ENCODE peak calls at places on chromosomes 6 and 20, in five cellular contexts. W, G, F, Z and A are unnamed samples.

GRCh38 chr6:152952866-152953509 is 29.9 kb downstream of the FBXO5 start:
- DNase-seq in W (peak; percentile 50), G (peak; percentile 68), F (peak; percentile 32), Z (peak; percentile 37), A (peak; percentile 18)

GRCh38 chr20:2507875-2508630 is 662 bp downstream of the ZNF343 start:
- DNase-seq in W (peak; percentile 24), G (peak; percentile 53), F (no peak), Z (no peak), A (no peak)

GRCh38 chr6:40160826-40161225 is 226.6 kb upstream of the MOCS1 start:
- DNase-seq in W (no peak), G (no peak), F (no peak), Z (no peak), A (no peak)

GRCh38 chr6:103122766-103123601 is 1729.5 kb downstream of the GRIK2 start:
- DNase-seq in W (peak; percentile 44), G (peak; percentile 14), F (peak; percentile 69), Z (peak; percentile 90), A (peak; percentile 53)

GRCh38 chr20:36028106-36028826 is 59.9 kb downstream of the CNBD2 start:
- DNase-seq in W (no peak), G (no peak), F (no peak), Z (no peak), A (no peak)

GRCh38 chr6:159874475-159874874 is 16.3 kb upstream of the MAS1 start:
- DNase-seq in W (no peak), G (peak; percentile 21), F (no peak), Z (no peak), A (no peak)

GRCh38 chr6:137903933-137904821 is 37.1 kb downstream of the TNFAIP3 start:
- DNase-seq in W (peak; percentile 30), G (no peak), F (peak; percentile 10), Z (no peak), A (no peak)

GRCh38 chr20:57618766-57619052 is 1.5 kb downstream of the ZBP1 start:
- DNase-seq in W (no peak), G (no peak), F (no peak), Z (no peak), A (no peak)

GRCh38 chr6:4280031-4280430 is 144.7 kb upstream of the ECI2 start:
- DNase-seq in W (no peak), G (no peak), F (no peak), Z (no peak), A (no peak)

GRCh38 chr6:1916334-1916985 is 306.7 kb downstream of the FOXC1 start:
- DNase-seq in W (no peak), G (peak; percentile 41), F (no peak), Z (no peak), A (no peak)

GRCh38 chr6:104344223-104344622 is 515.5 kb downstream of the HACE1 start:
- DNase-seq in W (no peak), G (no peak), F (no peak), Z (no peak), A (no peak)

DNA sequence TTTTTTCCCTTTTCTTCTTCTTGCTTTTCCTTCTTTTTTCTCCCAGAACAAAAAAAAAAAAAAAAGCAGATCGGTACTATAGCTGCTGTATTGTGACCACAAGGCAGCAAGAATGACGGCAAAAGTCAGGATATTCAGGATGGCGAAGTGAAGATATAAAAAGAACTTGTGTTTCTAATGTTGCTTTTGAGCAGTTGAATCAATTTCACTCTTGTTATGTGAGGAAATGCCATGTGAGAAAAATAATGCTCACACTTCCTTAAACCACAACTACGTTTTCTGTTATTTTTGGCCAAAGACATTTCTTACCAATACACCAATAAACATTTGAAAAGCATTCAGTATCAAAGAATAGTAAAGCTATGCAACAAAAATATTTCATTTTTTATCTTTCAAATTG is 510.5 kb downstream of the HACE1 start:
- DNase-seq in W (no peak), G (no peak), F (no peak), Z (no peak), A (no peak)
- TF ChIP-seq EZH2 in W (no peak), G (no peak), F (no peak), Z (no peak), A (no peak)

DNA sequence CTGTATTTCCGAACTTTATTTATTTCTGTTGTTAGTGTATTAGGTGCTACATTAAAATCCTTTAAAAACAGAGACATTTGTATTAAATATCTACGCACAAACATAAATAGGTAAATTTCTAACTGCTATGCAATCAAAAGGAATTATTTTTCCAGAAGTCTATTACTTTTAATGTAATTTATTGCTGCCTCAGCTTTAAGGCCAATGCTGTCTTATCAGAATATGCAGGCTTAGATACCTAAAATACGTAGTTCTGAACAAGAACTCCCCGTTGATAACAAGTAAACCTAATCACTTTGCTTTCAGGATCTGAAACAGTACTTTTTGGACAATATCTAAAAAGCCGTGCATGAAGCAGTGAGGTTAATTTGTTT is 33.3 kb upstream of the TCF21 start:
- DNase-seq in W (no peak), G (no peak), F (no peak), Z (no peak), A (no peak)
- TF ChIP-seq EZH2 in W (no peak), G (no peak), F (no peak), Z (peak; percentile 43), A (no peak)

GRCh38 chr20:63499333-63499969 is 568 bp upstream of the EEF1A2 start:
- DNase-seq in W (no peak), G (no peak), F (no peak), Z (peak; percentile 61), A (no peak)
- TF ChIP-seq EZH2 in W (no peak), G (peak; percentile 79), F (no peak), Z (no peak), A (no peak)

GRCh38 chr20:55579802-55580201 is 425.5 kb downstream of the CBLN4 start:
- DNase-seq in W (no peak), G (no peak), F (no peak), Z (no peak), A (no peak)
- TF ChIP-seq EZH2 in W (no peak), G (no peak), F (no peak), Z (no peak), A (no peak)

GRCh38 chr6:143594647-143595046 is 83.1 kb upstream of the PHACTR2 start:
- DNase-seq in W (no peak), G (no peak), F (no peak), Z (no peak), A (no peak)

GRCh38 chr6:143598466-143599080 is 79.2 kb upstream of the PHACTR2 start:
- DNase-seq in W (no peak), G (no peak), F (no peak), Z (no peak), A (no peak)

GRCh38 chr6:143592335-143592734 is 80.8 kb upstream of the FUCA2 start:
- DNase-seq in W (peak; percentile 23), G (peak; percentile 18), F (peak; percentile 23), Z (peak; percentile 69), A (no peak)

GRCh38 chr6:143596857-143597256 is 80.9 kb upstream of the PHACTR2 start:
- DNase-seq in W (no peak), G (peak; percentile 64), F (no peak), Z (no peak), A (no peak)

DNA sequence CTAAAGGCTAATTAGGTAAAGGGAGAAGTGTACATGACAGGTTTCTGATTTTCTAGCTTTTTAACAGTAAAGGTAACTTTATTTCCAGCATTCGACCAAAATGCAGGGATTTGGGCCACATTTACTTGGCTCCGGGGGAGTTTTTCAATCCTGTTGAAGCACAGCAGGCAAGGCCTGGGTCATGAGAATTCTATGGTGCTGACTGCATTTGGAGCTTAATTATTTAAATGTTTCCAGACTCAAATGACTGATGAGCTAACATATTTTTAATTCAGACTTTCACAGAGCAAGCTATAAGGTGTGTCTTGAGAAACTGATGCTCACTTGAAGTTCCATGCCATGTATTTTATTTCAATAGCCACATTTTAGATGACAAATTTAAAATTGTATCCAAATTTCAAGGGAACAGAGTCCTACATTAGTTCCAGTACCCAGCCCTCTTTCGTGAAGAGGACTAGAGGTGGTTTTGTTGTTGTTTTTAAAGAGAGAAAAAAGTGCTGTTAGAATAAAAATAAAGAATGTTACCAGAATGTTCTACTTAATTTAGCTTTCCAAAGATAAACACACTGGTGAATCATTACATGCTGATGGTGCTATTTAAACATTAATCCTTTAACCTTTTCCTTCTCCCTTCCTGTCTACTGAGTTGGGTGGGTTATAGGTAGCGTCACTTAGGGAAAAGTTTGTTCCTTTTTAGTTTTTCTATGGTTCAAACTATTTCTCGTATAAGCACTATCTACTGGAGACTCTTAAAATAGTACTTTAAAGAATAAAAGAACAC is 82.3 kb upstream of the PHACTR2 start:
- DNase-seq in W (no peak), G (no peak), F (no peak), Z (no peak), A (no peak)
- TF ChIP-seq EZH2 in W (no peak), G (no peak), F (no peak), Z (no peak), A (no peak)

GRCh38 chr6:166167258-166167731 is 356 bp downstream of the TBXT start:
- DNase-seq in W (no peak), G (no peak), F (no peak), Z (peak; percentile 49), A (no peak)

GRCh38 chr6:166167801-166168615 is at the start of gene TBXT:
- DNase-seq in W (no peak), G (no peak), F (no peak), Z (peak; percentile 84), A (no peak)

GRCh38 chr6:166168616-166169548 is 1.2 kb upstream of the TBXT start:
- DNase-seq in W (no peak), G (no peak), F (no peak), Z (peak; percentile 47), A (no peak)

GRCh38 chr6:166165558-166166313 is 1.9 kb downstream of the TBXT start:
- DNase-seq in W (no peak), G (no peak), F (no peak), Z (no peak), A (no peak)

DNA sequence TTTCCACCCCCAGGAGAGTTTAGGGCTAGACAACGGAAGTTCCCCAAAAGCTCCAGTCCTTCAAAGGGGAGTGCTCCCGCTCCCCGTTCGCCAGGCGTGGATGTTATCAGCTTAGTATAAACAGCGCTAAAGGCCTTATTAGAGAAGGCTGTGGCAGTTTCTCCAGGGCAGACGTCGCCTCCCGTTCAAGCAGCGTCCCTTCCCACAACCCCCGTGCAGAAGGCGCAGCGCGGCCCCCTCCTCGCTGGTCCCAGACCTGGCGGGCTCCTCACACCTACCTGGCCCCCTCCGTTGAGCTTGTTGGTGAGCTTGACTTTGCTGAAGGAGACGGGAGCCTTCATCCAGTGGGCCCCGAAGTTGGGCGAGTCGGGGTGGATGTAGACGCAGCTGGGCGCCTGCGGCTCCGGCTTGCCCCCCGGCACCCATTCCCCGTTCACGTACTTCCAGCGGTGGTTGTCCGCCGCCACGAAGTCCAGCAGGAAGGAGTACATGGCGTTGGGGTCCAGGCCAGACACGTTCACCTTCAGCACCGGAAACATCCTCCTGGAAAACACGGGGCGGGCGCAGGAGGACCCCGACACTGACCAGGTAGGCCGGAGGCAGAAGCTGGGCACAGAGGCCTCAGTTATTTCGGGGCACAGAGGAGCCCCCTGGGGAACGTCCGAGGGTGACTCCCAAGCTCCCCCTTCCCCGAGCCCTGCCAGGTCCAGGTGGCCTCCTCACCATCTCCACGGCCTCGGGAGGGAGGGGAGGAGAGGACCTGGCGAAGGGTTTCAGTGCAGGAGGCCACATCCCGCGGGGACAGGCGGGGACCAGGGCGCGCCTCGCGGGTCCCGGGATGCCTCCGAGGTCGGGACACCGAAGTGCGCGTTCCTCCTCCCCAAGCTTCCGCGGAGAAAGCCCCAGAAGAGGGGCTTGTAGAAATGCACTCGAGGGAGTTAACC is 1.1 kb downstream of the TBXT start:
- DNase-seq in W (no peak), G (no peak), F (no peak), Z (peak; percentile 38), A (no peak)
- TF ChIP-seq EZH2 in W (peak; percentile 79), G (peak; percentile 22), F (no peak), Z (peak; percentile 98), A (no peak)

GRCh38 chr6:167272156-167272555 is 19.0 kb upstream of the UNC93A start:
- DNase-seq in W (no peak), G (no peak), F (no peak), Z (no peak), A (no peak)
- TF ChIP-seq EZH2 in W (no peak), G (no peak), F (no peak), Z (no peak), A (no peak)